ENCODE peak calls at places on chromosomes 12 and 14, in eight cellular contexts. J is fibroblast of the aortic adventitia, S is GM06990, U is NT2/D1, D is fibroblast of pulmonary artery, Z is left ventricle myocardium inferior, C is mesenchymal stem cell, I is NB4. K is an unnamed sample.

GRCh38 chr14:40417777-40418401 is 985.7 kb upstream of the FBXO33 start:
- DNase-seq in J (no peak), S (no peak), U (peak), D (peak), Z (no peak), C (peak), I (peak), K (no peak)

GRCh38 chr12:106897082-106897481 is 58.6 kb upstream of the TMEM263 start:
- DNase-seq in J (peak), S (no peak), U (no peak), D (peak), Z (no peak), C (no peak), I (no peak), K (no peak)

GRCh38 chr14:90820958-90821357 is 4.7 kb upstream of the TTC7B start:
- DNase-seq in J (peak), S (peak), U (no peak), D (no peak), Z (no peak), C (no peak), I (peak), K (peak)

GRCh38 chr14:105161964-105162363 is 6.6 kb downstream of the JAG2 start:
- DNase-seq in J (no peak), S (no peak), U (no peak), D (no peak), Z (no peak), C (no peak), I (no peak), K (no peak)

GRCh38 chr12:104011265-104011664 is 38.7 kb downstream of the GLT8D2 start:
- DNase-seq in J (peak), S (no peak), U (no peak), D (peak), Z (no peak), C (peak), I (no peak), K (peak)

GRCh38 chr12:49019435-49020317 is 1.1 kb upstream of the PRKAG1 start:
- DNase-seq in J (peak), S (no peak), U (no peak), D (peak), Z (no peak), C (peak), I (peak), K (no peak)

GRCh38 chr14:61977217-61977616 is 215.0 kb downstream of the SNAPC1 start:
- DNase-seq in J (no peak), S (no peak), U (no peak), D (no peak), Z (no peak), C (no peak), I (no peak), K (no peak)

GRCh38 chr14:101072070-101072469 is 168.5 kb upstream of the RTL1 start:
- DNase-seq in J (no peak), S (no peak), U (no peak), D (no peak), Z (no peak), C (no peak), I (no peak), K (no peak)

GRCh38 chr12:22539055-22539454 is 5.3 kb downstream of the C2CD5 start:
- DNase-seq in J (no peak), S (no peak), U (no peak), D (no peak), Z (no peak), C (no peak), I (peak), K (no peak)

GRCh38 chr14:102545461-102546265 is 36.1 kb upstream of the ANKRD9 start:
- DNase-seq in J (no peak), S (no peak), U (no peak), D (peak), Z (no peak), C (peak), I (no peak), K (no peak)

GRCh38 chr14:75944607-75945241 is 37.1 kb downstream of the TGFB3 start:
- DNase-seq in J (no peak), S (no peak), U (no peak), D (no peak), Z (no peak), C (no peak), I (no peak), K (no peak)

GRCh38 chr12:63889721-63890509 is 45.4 kb downstream of the SRGAP1 start:
- DNase-seq in J (no peak), S (no peak), U (no peak), D (no peak), Z (no peak), C (no peak), I (no peak), K (no peak)

GRCh38 chr12:54419088-54419887 is at the start of gene ITGA5:
- DNase-seq in J (peak), S (no peak), U (no peak), D (peak), Z (peak), C (peak), I (peak), K (no peak)

GRCh38 chr12:47164730-47165439 is 85.1 kb upstream of the AMIGO2 start:
- DNase-seq in J (peak), S (no peak), U (no peak), D (peak), Z (no peak), C (no peak), I (no peak), K (peak)

GRCh38 chr12:45663452-45663851 is 66.1 kb upstream of the ARID2 start:
- DNase-seq in J (no peak), S (no peak), U (no peak), D (peak), Z (no peak), C (no peak), I (no peak), K (no peak)

GRCh38 chr14:89750909-89751502 is 203.5 kb downstream of the EFCAB11 start:
- DNase-seq in J (no peak), S (no peak), U (no peak), D (no peak), Z (no peak), C (no peak), I (no peak), K (no peak)

GRCh38 chr12:57242691-57243454 is 8.1 kb downstream of the STAC3 start:
- DNase-seq in J (peak), S (peak), U (peak), D (peak), Z (no peak), C (peak), I (peak), K (no peak)

GRCh38 chr14:74148705-74149104 is 63.9 kb downstream of the LIN52 start:
- DNase-seq in J (no peak), S (no peak), U (no peak), D (no peak), Z (no peak), C (no peak), I (no peak), K (no peak)

GRCh38 chr14:74141703-74142102 is 56.9 kb downstream of the LIN52 start:
- DNase-seq in J (peak), S (no peak), U (no peak), D (peak), Z (no peak), C (peak), I (no peak), K (no peak)

GRCh38 chr14:74147571-74147970 is 62.8 kb downstream of the LIN52 start:
- DNase-seq in J (no peak), S (no peak), U (no peak), D (no peak), Z (no peak), C (no peak), I (no peak), K (no peak)

GRCh38 chr14:74142523-74142922 is 57.8 kb downstream of the LIN52 start:
- DNase-seq in J (no peak), S (no peak), U (no peak), D (no peak), Z (no peak), C (no peak), I (no peak), K (no peak)

GRCh38 chr14:74144789-74145188 is 60.0 kb downstream of the LIN52 start:
- DNase-seq in J (no peak), S (no peak), U (no peak), D (no peak), Z (no peak), C (no peak), I (peak), K (no peak)
- H3K4me3 ChIP-seq in J (no peak), S (no peak), U (no peak), D (no peak), Z (no peak), C (no peak), I (no peak), K (no peak)

DNA sequence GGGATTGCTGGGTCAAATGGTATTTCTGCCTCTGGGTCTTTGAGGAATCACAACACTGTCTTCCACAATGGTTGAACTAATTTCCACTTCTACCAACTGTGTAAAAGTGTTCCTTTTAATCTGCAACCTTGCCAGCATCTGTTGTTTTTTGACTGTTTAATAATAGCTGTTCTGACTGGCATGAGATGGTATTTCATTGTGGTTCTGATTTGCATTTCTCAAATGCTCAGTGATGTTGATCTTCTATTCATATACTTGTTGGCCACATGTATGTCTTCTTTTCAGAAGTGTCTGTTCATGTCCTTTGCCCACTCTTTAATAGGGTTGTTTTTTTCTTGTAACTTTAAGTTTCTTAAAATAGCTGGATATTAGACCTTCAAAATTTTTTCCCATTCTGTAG is 150.0 kb upstream of the FRMD6 start:
- DNase-seq in J (no peak), S (no peak), U (no peak), D (no peak), Z (no peak), C (no peak), I (no peak), K (no peak)
- H3K4me3 ChIP-seq in J (no peak), S (no peak), U (no peak), D (no peak), Z (no peak), C (no peak), I (no peak), K (no peak)

GRCh38 chr12:55696796-55697462 is 10.8 kb downstream of the ITGA7 start:
- DNase-seq in J (no peak), S (no peak), U (no peak), D (no peak), Z (no peak), C (no peak), I (no peak), K (no peak)
- H3K4me3 ChIP-seq in J (no peak), S (no peak), U (no peak), D (no peak), Z (no peak), C (no peak), I (no peak), K (no peak)

DNA sequence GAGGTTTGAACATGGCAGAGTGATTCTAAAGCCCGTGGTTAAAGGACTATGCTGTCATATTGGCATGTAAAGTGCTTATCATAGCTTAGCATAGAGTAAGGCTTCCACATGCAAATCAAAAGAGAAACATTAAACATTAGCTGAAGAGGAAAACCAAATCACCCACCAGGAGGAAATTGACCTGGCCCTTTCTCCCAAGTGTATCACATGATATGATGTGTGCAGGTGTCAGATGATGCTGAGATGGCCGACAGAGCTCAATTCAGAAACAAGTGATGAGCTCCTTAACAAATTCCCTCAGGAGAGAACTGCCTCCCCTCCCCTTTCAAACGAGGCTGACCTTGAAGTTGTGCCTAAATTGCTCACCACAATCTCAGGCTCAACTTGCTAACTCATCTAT is 217.1 kb upstream of the BTG1 start:
- DNase-seq in J (no peak), S (peak), U (no peak), D (no peak), Z (no peak), C (no peak), I (no peak), K (no peak)
- H3K4me3 ChIP-seq in J (no peak), S (peak), U (no peak), D (no peak), Z (no peak), C (no peak), I (no peak), K (no peak)

K was measured in astrocyte of the cerebellum.